ENCODE peak calls at places on chromosome 2, in four cellular contexts. L, U, H and N are unnamed samples.
A peak's percentile ranks its signal among the peaks of the same experiment; 100 is the strongest.

GRCh38 chr2:172177581-172177980 is 74.9 kb upstream of the DLX2 start:
- DNase-seq in L (no peak), U (no peak), H (no peak), N (no peak)

GRCh38 chr2:48249093-48249492 is 280.9 kb upstream of the STON1 start:
- DNase-seq in L (no peak), U (no peak), H (no peak), N (no peak)

GRCh38 chr2:162318280-162319222 is at the start of gene IFIH1:
- DNase-seq in U (peak; percentile 97), L (peak; percentile 34), H (peak; percentile 58), N (peak; percentile 71)

GRCh38 chr2:225472161-225472560 is 72.7 kb downstream of the NYAP2 start:
- DNase-seq in U (no peak), L (no peak), H (no peak), N (no peak)

GRCh38 chr2:10873790-10874437 is 37.8 kb upstream of the KCNF1 start:
- DNase-seq in L (no peak), H (no peak), U (no peak), N (no peak)

GRCh38 chr2:220167956-220168355 is 540.5 kb downstream of the SLC4A3 start:
- DNase-seq in U (no peak), H (no peak), L (no peak), N (no peak)

GRCh38 chr2:62760555-62760954 is 55.0 kb downstream of the EHBP1 start:
- DNase-seq in H (no peak), L (no peak), U (no peak), N (no peak)

GRCh38 chr2:111618953-111619902 is 264.8 kb downstream of the ANAPC1 start:
- DNase-seq in H (no peak), L (no peak), U (no peak), N (no peak)

GRCh38 chr2:53403836-53404413 is 363.7 kb upstream of the CHAC2 start:
- DNase-seq in U (no peak), L (no peak), H (no peak), N (no peak)

GRCh38 chr2:16167471-16168426 is 227.4 kb downstream of the MYCN start:
- DNase-seq in U (no peak), H (no peak), L (peak; percentile 43), N (no peak)

GRCh38 chr2:20145497-20146193 is 79.3 kb downstream of the SDC1 start:
- DNase-seq in H (no peak), U (no peak), L (no peak), N (no peak)

GRCh38 chr2:8558096-8558495 is 123.8 kb upstream of the ID2 start:
- DNase-seq in U (no peak), H (no peak), L (no peak), N (no peak)

GRCh38 chr2:241094924-241095420 is 7.1 kb downstream of the MTERF4 start:
- DNase-seq in H (no peak), L (no peak), U (no peak), N (no peak)

GRCh38 chr2:44290271-44290670 is 15.0 kb downstream of the SLC3A1 start:
- DNase-seq in U (no peak), H (no peak), L (no peak), N (no peak)

GRCh38 chr2:113175101-113175628 is 1.4 kb downstream of the PSD4 start:
- DNase-seq in H (no peak), U (peak; percentile 85), L (no peak), N (peak; percentile 86)

GRCh38 chr2:201698588-201699226 is at the start of gene MPP4:
- DNase-seq in L (no peak), U (no peak), H (no peak), N (no peak)